ENCODE peak calls at places on chromosomes 3 and 15, in eight cellular contexts. J is activated gamma-delta T cell treated with Interleukin-2 at 50 U/mL for 16 hours; P is NCI-H1694; F is effector CD8-positive, alpha-beta T cell; E is left colon; X is NCI-H1930; Y is Calu3; M is AG04449. W is an unnamed sample.
A peak's percentile ranks its signal among the peaks of the same experiment; 100 is the strongest.

GRCh38 chr3:133464573-133464972 is 64.7 kb downstream of the BFSP2 start:
- DNase-seq in J (no peak), P (no peak), F (no peak), E (no peak), X (no peak), Y (peak; percentile 21), M (no peak), W (no peak)

GRCh38 chr3:59388555-59389280 is 338.9 kb upstream of the CFAP20DC start:
- DNase-seq in J (no peak), P (no peak), F (no peak), E (no peak), X (no peak), Y (no peak), M (no peak), W (no peak)

GRCh38 chr3:38011111-38011510 is 18.3 kb downstream of the PLCD1 start:
- DNase-seq in J (no peak), P (no peak), F (no peak), E (no peak), X (no peak), Y (no peak), M (no peak), W (no peak)

GRCh38 chr3:1275495-1275894 is 182.7 kb downstream of the CNTN6 start:
- DNase-seq in J (no peak), P (no peak), F (no peak), E (no peak), X (no peak), Y (peak; percentile 7), M (no peak), W (no peak)

GRCh38 chr3:71784914-71785593 is at the start of gene PROK2:
- DNase-seq in J (peak; percentile 18), P (no peak), F (no peak), E (no peak), X (no peak), Y (peak; percentile 11), M (no peak), W (no peak)

GRCh38 chr3:190716961-190717360 is 145.5 kb downstream of the GMNC start:
- DNase-seq in J (no peak), P (no peak), F (no peak), E (no peak), X (no peak), Y (no peak), M (no peak), W (no peak)

GRCh38 chr15:24857777-24858176 is 97.0 kb upstream of the SNRPN start:
- DNase-seq in J (no peak), P (no peak), F (no peak), E (no peak), X (no peak), Y (no peak), M (no peak), W (no peak)

GRCh38 chr15:47466357-47466756 is 250.9 kb upstream of the SEMA6D start:
- DNase-seq in J (no peak), P (no peak), F (no peak), E (no peak), X (no peak), Y (no peak), M (peak; percentile 44), W (no peak)

GRCh38 chr15:48579945-48580671 is 65.4 kb downstream of the FBN1 start:
- DNase-seq in J (no peak), P (no peak), F (no peak), E (no peak), X (no peak), Y (no peak), M (no peak), W (no peak)

GRCh38 chr15:72184165-72184811 is 13.3 kb downstream of the GRAMD2A start:
- DNase-seq in J (no peak), P (no peak), F (no peak), E (no peak), X (no peak), Y (peak; percentile 71), M (no peak), W (no peak)

GRCh38 chr3:72991522-72991921 is 5.1 kb upstream of the PPP4R2 start:
- DNase-seq in J (no peak), P (no peak), F (no peak), E (no peak), X (no peak), Y (no peak), M (no peak), W (no peak)

W was measured in CMK.